ENCODE peak calls at places on chromosomes 3 and 15, in six cellular contexts. One of them, this sample, is unnamed. For H3K4me1, the result is how much of the 10 kb centered on the place peaks cover.

GRCh38 chr3:106945435-106945834 is 431.8 kb upstream of the CCDC54 start:
- DNase-seq in CD8-positive, alpha-beta memory T cell: no peak
- DNase-seq in HCT116: no peak
- DNase-seq in fibroblast of lung: peak
- DNase-seq in GM23338: no peak
- DNase-seq in sigmoid colon: no peak
- DNase-seq in this sample: no peak

GRCh38 chr3:9793161-9793781 is 389 bp downstream of the ARPC4 start:
- DNase-seq in fibroblast of lung: peak
- DNase-seq in HCT116: no peak
- DNase-seq in GM23338: peak
- DNase-seq in sigmoid colon: no peak
- DNase-seq in CD8-positive, alpha-beta memory T cell: no peak
- DNase-seq in this sample: peak

GRCh38 chr3:4644954-4645353 is 151.8 kb downstream of the ITPR1 start:
- DNase-seq in sigmoid colon: no peak
- DNase-seq in GM23338: no peak
- DNase-seq in CD8-positive, alpha-beta memory T cell: no peak
- DNase-seq in fibroblast of lung: no peak
- DNase-seq in HCT116: no peak
- DNase-seq in this sample: no peak

GRCh38 chr15:25056484-25057429 is 102.0 kb downstream of the SNRPN start:
- DNase-seq in GM23338: peak
- DNase-seq in HCT116: no peak
- DNase-seq in sigmoid colon: no peak
- DNase-seq in CD8-positive, alpha-beta memory T cell: peak
- DNase-seq in fibroblast of lung: no peak
- DNase-seq in this sample: no peak

GRCh38 chr3:31755911-31756658 is 223.4 kb downstream of the STT3B start:
- DNase-seq in GM23338: no peak
- DNase-seq in HCT116: no peak
- DNase-seq in CD8-positive, alpha-beta memory T cell: no peak
- DNase-seq in sigmoid colon: no peak
- DNase-seq in fibroblast of lung: no peak
- DNase-seq in this sample: no peak

GRCh38 chr3:125220183-125220582 is 7.6 kb upstream of the SLC12A8 start:
- DNase-seq in sigmoid colon: no peak
- DNase-seq in GM23338: no peak
- DNase-seq in HCT116: no peak
- DNase-seq in fibroblast of lung: no peak
- DNase-seq in CD8-positive, alpha-beta memory T cell: no peak
- DNase-seq in this sample: no peak

GRCh38 chr3:181555681-181556080 is 156.0 kb upstream of the SOX2 start:
- DNase-seq in fibroblast of lung: no peak
- DNase-seq in CD8-positive, alpha-beta memory T cell: no peak
- DNase-seq in sigmoid colon: no peak
- DNase-seq in GM23338: no peak
- DNase-seq in HCT116: no peak
- DNase-seq in this sample: no peak

GRCh38 chr15:40381818-40382529 is 547 bp upstream of the KNSTRN start:
- DNase-seq in HCT116: no peak
- DNase-seq in fibroblast of lung: no peak
- DNase-seq in GM23338: no peak
- DNase-seq in sigmoid colon: no peak
- DNase-seq in CD8-positive, alpha-beta memory T cell: no peak
- DNase-seq in this sample: no peak

GRCh38 chr3:186869253-186870235 is 27.0 kb downstream of the ADIPOQ start:
- DNase-seq in sigmoid colon: no peak
- DNase-seq in CD8-positive, alpha-beta memory T cell: no peak
- DNase-seq in HCT116: no peak
- DNase-seq in fibroblast of lung: no peak
- DNase-seq in GM23338: no peak
- DNase-seq in this sample: no peak

GRCh38 chr15:97235285-97235985 is 725.1 kb upstream of the ARRDC4 start:
- DNase-seq in GM23338: peak
- DNase-seq in sigmoid colon: no peak
- DNase-seq in CD8-positive, alpha-beta memory T cell: no peak
- DNase-seq in HCT116: peak
- DNase-seq in fibroblast of lung: peak
- DNase-seq in this sample: peak

GRCh38 chr3:161977063-161977462 is 480.5 kb downstream of the OTOL1 start:
- DNase-seq in CD8-positive, alpha-beta memory T cell: no peak
- DNase-seq in GM23338: no peak
- DNase-seq in fibroblast of lung: peak
- DNase-seq in sigmoid colon: no peak
- DNase-seq in HCT116: no peak
- DNase-seq in this sample: no peak

GRCh38 chr15:71328453-71328852 is 213.2 kb downstream of the THSD4 start:
- DNase-seq in sigmoid colon: no peak
- DNase-seq in fibroblast of lung: peak
- DNase-seq in CD8-positive, alpha-beta memory T cell: no peak
- DNase-seq in HCT116: no peak
- DNase-seq in GM23338: no peak
- DNase-seq in this sample: no peak

GRCh38 chr15:68022061-68022460 is 32.1 kb upstream of the PIAS1 start:
- DNase-seq in fibroblast of lung: no peak
- DNase-seq in CD8-positive, alpha-beta memory T cell: no peak
- DNase-seq in sigmoid colon: peak
- DNase-seq in GM23338: no peak
- DNase-seq in HCT116: no peak
- DNase-seq in this sample: peak

GRCh38 chr3:176789281-176789705 is 408.0 kb downstream of the TBL1XR1 start:
- DNase-seq in sigmoid colon: no peak
- DNase-seq in GM23338: no peak
- DNase-seq in HCT116: no peak
- DNase-seq in CD8-positive, alpha-beta memory T cell: no peak
- DNase-seq in fibroblast of lung: no peak
- DNase-seq in this sample: no peak

GRCh38 chr15:82680200-82681102 is 29.2 kb downstream of the AP3B2 start:
- DNase-seq in sigmoid colon: peak
- DNase-seq in fibroblast of lung: no peak
- DNase-seq in CD8-positive, alpha-beta memory T cell: peak
- DNase-seq in GM23338: peak
- DNase-seq in HCT116: no peak
- DNase-seq in this sample: peak

GRCh38 chr3:105806361-105806760 is 62.5 kb downstream of the CBLB start:
- DNase-seq in fibroblast of lung: peak
- DNase-seq in CD8-positive, alpha-beta memory T cell: peak
- DNase-seq in sigmoid colon: no peak
- DNase-seq in HCT116: no peak
- DNase-seq in GM23338: no peak
- DNase-seq in this sample: no peak

GRCh38 chr15:76973362-76973743 is 21.6 kb upstream of the PSTPIP1 start:
- DNase-seq in CD8-positive, alpha-beta memory T cell: peak
- DNase-seq in sigmoid colon: no peak
- DNase-seq in HCT116: peak
- DNase-seq in GM23338: peak
- DNase-seq in fibroblast of lung: peak
- DNase-seq in this sample: no peak

GRCh38 chr3:109926376-109926775 is 589.0 kb upstream of the DPPA4 start:
- DNase-seq in GM23338: no peak
- DNase-seq in fibroblast of lung: no peak
- DNase-seq in sigmoid colon: no peak
- DNase-seq in HCT116: no peak
- DNase-seq in CD8-positive, alpha-beta memory T cell: no peak
- DNase-seq in this sample: no peak

GRCh38 chr3:188286087-188286513 is 132.1 kb downstream of the LPP start:
- DNase-seq in GM23338: no peak
- DNase-seq in HCT116: peak
- DNase-seq in sigmoid colon: peak
- DNase-seq in fibroblast of lung: peak
- DNase-seq in CD8-positive, alpha-beta memory T cell: no peak
- DNase-seq in this sample: peak

GRCh38 chr3:98596902-98597500 is 3.6 kb upstream of the CPOX start:
- DNase-seq in fibroblast of lung: peak
- DNase-seq in CD8-positive, alpha-beta memory T cell: no peak
- DNase-seq in sigmoid colon: no peak
- DNase-seq in GM23338: peak
- DNase-seq in HCT116: peak
- DNase-seq in this sample: no peak
- H3K4me1 ChIP-seq in fibroblast of lung: under half
- H3K4me1 ChIP-seq in CD8-positive, alpha-beta memory T cell: under half
- H3K4me1 ChIP-seq in sigmoid colon: under half
- H3K4me1 ChIP-seq in GM23338: under half
- H3K4me1 ChIP-seq in HCT116: under half
- H3K4me1 ChIP-seq in this sample: under half

DNA sequence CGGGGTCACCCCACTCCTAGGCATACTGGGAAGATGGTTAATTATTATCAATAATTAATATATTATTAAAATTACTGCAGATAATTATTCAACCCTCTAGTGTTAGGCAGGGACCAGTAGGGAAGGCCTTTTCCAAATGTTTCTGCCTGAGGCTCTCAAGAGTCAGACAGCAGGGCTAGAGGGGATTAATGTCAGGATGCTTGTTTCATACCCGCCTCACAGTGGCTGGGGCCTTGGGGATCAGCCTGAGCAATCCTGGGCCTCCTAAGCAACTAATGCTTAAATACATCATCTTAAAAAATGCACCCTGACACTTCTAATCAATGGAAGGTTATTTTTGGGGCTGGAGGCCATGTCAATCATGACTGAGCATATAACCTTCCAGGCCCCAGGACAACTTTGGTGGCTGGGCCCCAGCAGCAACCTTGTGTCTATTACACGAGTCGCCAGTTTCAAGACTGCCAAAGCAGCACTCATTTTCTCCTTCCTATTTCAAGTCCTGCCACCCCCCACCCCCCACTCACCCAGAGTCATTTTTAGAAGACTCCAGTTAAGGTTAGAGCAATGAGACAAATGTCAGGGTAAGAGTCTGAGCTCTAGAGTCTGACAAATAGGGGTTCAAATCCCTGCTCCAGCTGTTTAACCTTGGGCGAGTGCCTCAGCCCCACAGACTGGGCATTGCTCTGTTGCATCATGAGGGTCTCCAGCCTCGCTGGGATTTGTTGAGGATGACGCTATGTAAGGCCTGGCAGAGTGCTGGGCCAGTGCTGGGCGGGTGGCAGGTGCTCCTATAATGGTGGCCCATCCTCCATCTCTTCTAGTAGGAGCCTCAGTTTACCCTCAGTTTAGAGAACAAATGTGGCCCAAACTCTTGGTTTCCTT is 6.1 kb downstream of the AMOTL2 start:
- DNase-seq in sigmoid colon: peak
- DNase-seq in GM23338: no peak
- DNase-seq in CD8-positive, alpha-beta memory T cell: no peak
- DNase-seq in fibroblast of lung: no peak
- DNase-seq in HCT116: no peak
- DNase-seq in this sample: no peak
- H3K27ac ChIP-seq in sigmoid colon: peak
- H3K27ac ChIP-seq in GM23338: no peak
- H3K27ac ChIP-seq in CD8-positive, alpha-beta memory T cell: no peak
- H3K27ac ChIP-seq in fibroblast of lung: peak
- H3K27ac ChIP-seq in HCT116: no peak
- H3K27ac ChIP-seq in this sample: no peak

GRCh38 chr3:136910697-136911096 is 47.1 kb upstream of the IL20RB start:
- DNase-seq in sigmoid colon: no peak
- DNase-seq in GM23338: no peak
- DNase-seq in CD8-positive, alpha-beta memory T cell: no peak
- DNase-seq in fibroblast of lung: peak
- DNase-seq in HCT116: no peak
- DNase-seq in this sample: no peak
- H3K4me1 ChIP-seq in sigmoid colon: under half
- H3K4me1 ChIP-seq in GM23338: under half
- H3K4me1 ChIP-seq in CD8-positive, alpha-beta memory T cell: half or more
- H3K4me1 ChIP-seq in fibroblast of lung: under half
- H3K4me1 ChIP-seq in HCT116: under half
- H3K4me1 ChIP-seq in this sample: under half

GRCh38 chr3:58188173-58188564 is 22.6 kb downstream of the DNASE1L3 start:
- DNase-seq in CD8-positive, alpha-beta memory T cell: no peak
- DNase-seq in sigmoid colon: no peak
- DNase-seq in HCT116: no peak
- DNase-seq in GM23338: no peak
- DNase-seq in fibroblast of lung: no peak
- DNase-seq in this sample: no peak
- H3K27ac ChIP-seq in CD8-positive, alpha-beta memory T cell: no peak
- H3K27ac ChIP-seq in sigmoid colon: no peak
- H3K27ac ChIP-seq in HCT116: no peak
- H3K27ac ChIP-seq in GM23338: no peak
- H3K27ac ChIP-seq in fibroblast of lung: no peak
- H3K27ac ChIP-seq in this sample: no peak

DNA sequence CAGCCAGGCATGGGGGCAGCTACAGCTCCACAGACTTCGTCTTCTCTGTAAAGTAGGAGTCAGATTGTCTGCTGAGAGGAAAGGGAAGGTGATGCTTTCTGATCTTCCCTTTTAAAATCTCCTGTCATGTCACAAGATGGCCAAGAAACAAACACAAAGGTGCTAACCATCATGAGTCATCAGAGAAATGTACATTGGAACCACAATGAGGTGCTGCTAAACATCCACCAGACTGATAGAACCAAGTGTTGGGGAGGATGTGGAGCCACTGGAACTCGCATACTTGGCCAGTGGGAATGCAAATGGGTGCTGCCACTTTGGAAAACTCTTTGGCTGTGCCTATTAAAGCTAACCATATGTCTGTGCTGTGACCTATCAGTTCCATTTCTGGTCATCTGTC is 268.8 kb downstream of the SLCO3A1 start:
- DNase-seq in fibroblast of lung: no peak
- DNase-seq in HCT116: no peak
- DNase-seq in sigmoid colon: no peak
- DNase-seq in GM23338: no peak
- DNase-seq in CD8-positive, alpha-beta memory T cell: no peak
- DNase-seq in this sample: no peak
- H3K4me1 ChIP-seq in fibroblast of lung: under half
- H3K4me1 ChIP-seq in HCT116: under half
- H3K4me1 ChIP-seq in sigmoid colon: under half
- H3K4me1 ChIP-seq in GM23338: under half
- H3K4me1 ChIP-seq in CD8-positive, alpha-beta memory T cell: under half
- H3K4me1 ChIP-seq in this sample: under half

GRCh38 chr15:63111481-63111880 is 10.2 kb upstream of the LACTB start:
- DNase-seq in sigmoid colon: no peak
- DNase-seq in fibroblast of lung: no peak
- DNase-seq in GM23338: no peak
- DNase-seq in CD8-positive, alpha-beta memory T cell: no peak
- DNase-seq in HCT116: no peak
- DNase-seq in this sample: no peak

GRCh38 chr15:63114465-63114864 is 7.2 kb upstream of the LACTB start:
- DNase-seq in sigmoid colon: no peak
- DNase-seq in GM23338: no peak
- DNase-seq in CD8-positive, alpha-beta memory T cell: no peak
- DNase-seq in HCT116: no peak
- DNase-seq in fibroblast of lung: no peak
- DNase-seq in this sample: no peak

GRCh38 chr15:63109498-63110290 is 12.0 kb upstream of the LACTB start:
- DNase-seq in CD8-positive, alpha-beta memory T cell: no peak
- DNase-seq in HCT116: no peak
- DNase-seq in fibroblast of lung: no peak
- DNase-seq in sigmoid colon: no peak
- DNase-seq in GM23338: no peak
- DNase-seq in this sample: no peak

GRCh38 chr15:63110428-63111026 is 11.1 kb upstream of the LACTB start:
- DNase-seq in HCT116: no peak
- DNase-seq in CD8-positive, alpha-beta memory T cell: no peak
- DNase-seq in sigmoid colon: no peak
- DNase-seq in fibroblast of lung: no peak
- DNase-seq in GM23338: no peak
- DNase-seq in this sample: no peak

DNA sequence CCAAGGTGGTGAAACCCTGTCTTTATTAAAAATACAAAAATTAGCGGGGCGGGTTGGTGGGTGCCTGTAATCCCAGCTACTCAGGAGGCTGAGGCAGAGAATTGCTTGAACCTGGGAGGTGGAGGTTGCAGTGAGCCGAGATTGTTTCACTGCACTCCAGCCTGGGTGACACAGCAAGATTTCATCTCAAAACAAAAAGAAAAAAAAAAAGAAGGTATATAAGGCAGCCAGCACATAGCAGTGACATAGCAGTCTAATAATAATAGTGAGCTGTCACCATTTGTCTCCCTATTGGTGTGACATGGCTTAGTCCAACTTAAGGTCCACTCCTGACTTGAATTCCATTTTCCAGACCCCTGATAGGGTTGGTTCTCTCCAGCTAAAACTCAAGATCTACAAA is 8.8 kb upstream of the LACTB start:
- DNase-seq in HCT116: no peak
- DNase-seq in CD8-positive, alpha-beta memory T cell: no peak
- DNase-seq in GM23338: no peak
- DNase-seq in fibroblast of lung: no peak
- DNase-seq in sigmoid colon: no peak
- DNase-seq in this sample: no peak
- H3K27ac ChIP-seq in HCT116: no peak
- H3K27ac ChIP-seq in CD8-positive, alpha-beta memory T cell: no peak
- H3K27ac ChIP-seq in GM23338: no peak
- H3K27ac ChIP-seq in fibroblast of lung: no peak
- H3K27ac ChIP-seq in sigmoid colon: no peak
- H3K27ac ChIP-seq in this sample: no peak